ENCODE peak calls at places on chromosome 10, in seven cellular contexts. One of them, this sample, is unnamed.

GRCh38 chr10:17255512-17255911 is 27.5 kb downstream of the VIM start:
- DNase-seq in coronary artery: no peak
- DNase-seq in AG04450: no peak
- DNase-seq in heart left ventricle: no peak
- DNase-seq in IMR-90: no peak
- DNase-seq in tibial artery: no peak
- DNase-seq in mesendoderm: no peak
- DNase-seq in this sample: no peak

GRCh38 chr10:8156918-8157317 is 102.4 kb downstream of the GATA3 start:
- DNase-seq in IMR-90: no peak
- DNase-seq in heart left ventricle: no peak
- DNase-seq in AG04450: no peak
- DNase-seq in coronary artery: no peak
- DNase-seq in tibial artery: no peak
- DNase-seq in mesendoderm: no peak
- DNase-seq in this sample: no peak

GRCh38 chr10:76763360-76763759 is 874.2 kb downstream of the KCNMA1 start:
- DNase-seq in tibial artery: no peak
- DNase-seq in IMR-90: no peak
- DNase-seq in AG04450: no peak
- DNase-seq in mesendoderm: no peak
- DNase-seq in heart left ventricle: no peak
- DNase-seq in coronary artery: no peak
- DNase-seq in this sample: no peak

GRCh38 chr10:101453791-101454718 is 100.1 kb downstream of the BTRC start:
- DNase-seq in coronary artery: no peak
- DNase-seq in heart left ventricle: no peak
- DNase-seq in tibial artery: no peak
- DNase-seq in mesendoderm: no peak
- DNase-seq in AG04450: no peak
- DNase-seq in IMR-90: peak
- DNase-seq in this sample: no peak

GRCh38 chr10:114304566-114305421 is 65.7 kb downstream of the VWA2 start:
- DNase-seq in coronary artery: peak
- DNase-seq in AG04450: no peak
- DNase-seq in heart left ventricle: no peak
- DNase-seq in tibial artery: no peak
- DNase-seq in IMR-90: no peak
- DNase-seq in mesendoderm: peak
- DNase-seq in this sample: peak

GRCh38 chr10:76352300-76352699 is 920.9 kb downstream of the LRMDA start:
- DNase-seq in heart left ventricle: no peak
- DNase-seq in IMR-90: peak
- DNase-seq in tibial artery: no peak
- DNase-seq in AG04450: peak
- DNase-seq in mesendoderm: no peak
- DNase-seq in coronary artery: no peak
- DNase-seq in this sample: no peak

GRCh38 chr10:112746329-112746728 is 203.7 kb upstream of the TCF7L2 start:
- DNase-seq in coronary artery: no peak
- DNase-seq in mesendoderm: no peak
- DNase-seq in AG04450: no peak
- DNase-seq in heart left ventricle: no peak
- DNase-seq in IMR-90: no peak
- DNase-seq in tibial artery: no peak
- DNase-seq in this sample: no peak

GRCh38 chr10:125006921-125007391 is 65.0 kb downstream of the ZRANB1 start:
- DNase-seq in heart left ventricle: peak
- DNase-seq in AG04450: no peak
- DNase-seq in IMR-90: peak
- DNase-seq in mesendoderm: no peak
- DNase-seq in tibial artery: peak
- DNase-seq in coronary artery: peak
- DNase-seq in this sample: no peak

GRCh38 chr10:17835688-17836087 is 26.5 kb downstream of the MRC1 start:
- DNase-seq in mesendoderm: peak
- DNase-seq in IMR-90: peak
- DNase-seq in heart left ventricle: no peak
- DNase-seq in tibial artery: no peak
- DNase-seq in AG04450: peak
- DNase-seq in coronary artery: no peak
- DNase-seq in this sample: no peak

GRCh38 chr10:59104186-59104585 is 72.3 kb upstream of the PHYHIPL start:
- DNase-seq in tibial artery: no peak
- DNase-seq in AG04450: no peak
- DNase-seq in coronary artery: no peak
- DNase-seq in mesendoderm: peak
- DNase-seq in IMR-90: no peak
- DNase-seq in heart left ventricle: no peak
- DNase-seq in this sample: no peak

GRCh38 chr10:17129711-17130110 is at the start of gene CUBN:
- DNase-seq in tibial artery: no peak
- DNase-seq in coronary artery: no peak
- DNase-seq in mesendoderm: no peak
- DNase-seq in IMR-90: no peak
- DNase-seq in heart left ventricle: no peak
- DNase-seq in AG04450: no peak
- DNase-seq in this sample: no peak

GRCh38 chr10:103616705-103617361 is 123.3 kb downstream of the NEURL1 start:
- DNase-seq in coronary artery: peak
- DNase-seq in tibial artery: peak
- DNase-seq in AG04450: peak
- DNase-seq in heart left ventricle: peak
- DNase-seq in mesendoderm: no peak
- DNase-seq in IMR-90: peak
- DNase-seq in this sample: no peak

GRCh38 chr10:113309791-113310190 is 243.1 kb upstream of the HABP2 start:
- DNase-seq in AG04450: no peak
- DNase-seq in IMR-90: no peak
- DNase-seq in heart left ventricle: no peak
- DNase-seq in tibial artery: no peak
- DNase-seq in mesendoderm: no peak
- DNase-seq in coronary artery: no peak
- DNase-seq in this sample: no peak

GRCh38 chr10:63467833-63468232 is 2.1 kb upstream of the JMJD1C start:
- DNase-seq in mesendoderm: no peak
- DNase-seq in heart left ventricle: no peak
- DNase-seq in tibial artery: no peak
- DNase-seq in AG04450: no peak
- DNase-seq in coronary artery: no peak
- DNase-seq in IMR-90: peak
- DNase-seq in this sample: no peak

GRCh38 chr10:62972103-62972502 is 155.9 kb upstream of the EGR2 start:
- DNase-seq in heart left ventricle: no peak
- DNase-seq in mesendoderm: no peak
- DNase-seq in coronary artery: no peak
- DNase-seq in AG04450: no peak
- DNase-seq in IMR-90: peak
- DNase-seq in tibial artery: no peak
- DNase-seq in this sample: no peak

GRCh38 chr10:53597835-53598251 is 825.3 kb upstream of the MBL2 start:
- DNase-seq in tibial artery: no peak
- DNase-seq in IMR-90: no peak
- DNase-seq in coronary artery: no peak
- DNase-seq in heart left ventricle: no peak
- DNase-seq in AG04450: no peak
- DNase-seq in mesendoderm: peak
- DNase-seq in this sample: no peak

GRCh38 chr10:123153486-123154091 is 613 bp upstream of the BUB3 start:
- DNase-seq in mesendoderm: no peak
- DNase-seq in IMR-90: no peak
- DNase-seq in heart left ventricle: no peak
- DNase-seq in AG04450: no peak
- DNase-seq in coronary artery: no peak
- DNase-seq in tibial artery: no peak
- DNase-seq in this sample: no peak

GRCh38 chr10:110706690-110707098 is 62.6 kb downstream of the RBM20 start:
- DNase-seq in coronary artery: peak
- DNase-seq in tibial artery: no peak
- DNase-seq in heart left ventricle: no peak
- DNase-seq in IMR-90: peak
- DNase-seq in mesendoderm: peak
- DNase-seq in AG04450: peak
- DNase-seq in this sample: no peak
- H3K27ac ChIP-seq in coronary artery: peak
- H3K27ac ChIP-seq in tibial artery: no peak
- H3K27ac ChIP-seq in heart left ventricle: peak
- H3K27ac ChIP-seq in IMR-90: peak
- H3K27ac ChIP-seq in mesendoderm: no peak
- H3K27ac ChIP-seq in AG04450: peak
- H3K27ac ChIP-seq in this sample: no peak

DNA sequence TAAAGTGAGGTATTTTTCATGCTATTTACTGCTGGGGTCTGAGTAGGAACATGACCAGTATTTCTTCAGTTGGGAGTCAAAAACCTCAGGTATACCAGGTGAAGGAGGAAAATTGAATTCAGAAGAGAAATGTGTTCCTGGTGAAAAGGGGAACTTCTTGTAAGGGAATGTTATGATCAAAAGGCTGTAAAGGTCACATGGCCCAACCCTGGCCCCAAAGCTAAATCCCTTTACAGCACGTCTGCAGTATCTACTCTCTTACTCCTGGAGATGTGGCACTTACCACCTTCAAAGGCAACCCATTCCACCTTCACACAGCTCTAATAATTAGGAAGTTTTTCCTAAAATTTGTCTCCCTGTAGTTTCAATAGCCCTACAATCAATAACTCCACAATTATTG is 15.2 kb downstream of the PIK3AP1 start:
- DNase-seq in IMR-90: no peak
- DNase-seq in mesendoderm: no peak
- DNase-seq in tibial artery: no peak
- DNase-seq in coronary artery: no peak
- DNase-seq in AG04450: no peak
- DNase-seq in heart left ventricle: no peak
- DNase-seq in this sample: no peak
- H3K27ac ChIP-seq in IMR-90: no peak
- H3K27ac ChIP-seq in mesendoderm: no peak
- H3K27ac ChIP-seq in tibial artery: no peak
- H3K27ac ChIP-seq in coronary artery: no peak
- H3K27ac ChIP-seq in AG04450: no peak
- H3K27ac ChIP-seq in heart left ventricle: no peak
- H3K27ac ChIP-seq in this sample: no peak

DNA sequence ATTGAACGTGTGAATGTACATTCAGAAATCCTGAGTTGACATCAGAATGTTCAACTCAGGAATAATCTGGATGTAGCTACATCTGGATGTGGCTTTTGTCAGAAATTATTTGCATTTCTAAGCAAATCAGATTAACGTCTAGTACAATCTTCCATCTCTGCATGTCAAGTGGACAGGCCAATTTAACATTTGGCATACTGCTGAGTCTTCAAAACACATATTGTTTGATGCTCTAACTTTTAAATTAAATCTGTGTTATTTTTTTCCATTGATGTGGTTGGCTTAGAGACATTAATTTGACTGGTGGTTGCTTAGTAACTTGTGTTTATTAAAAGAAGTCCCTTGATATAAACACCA is 3.4 kb downstream of the STAMBPL1 start:
- DNase-seq in heart left ventricle: no peak
- DNase-seq in AG04450: no peak
- DNase-seq in IMR-90: no peak
- DNase-seq in coronary artery: no peak
- DNase-seq in tibial artery: no peak
- DNase-seq in mesendoderm: no peak
- DNase-seq in this sample: no peak
- H3K27ac ChIP-seq in heart left ventricle: no peak
- H3K27ac ChIP-seq in AG04450: no peak
- H3K27ac ChIP-seq in IMR-90: no peak
- H3K27ac ChIP-seq in coronary artery: peak
- H3K27ac ChIP-seq in tibial artery: no peak
- H3K27ac ChIP-seq in mesendoderm: no peak
- H3K27ac ChIP-seq in this sample: no peak

GRCh38 chr10:78932861-78933260 is 135.9 kb upstream of the ZMIZ1 start:
- DNase-seq in coronary artery: no peak
- DNase-seq in AG04450: no peak
- DNase-seq in IMR-90: no peak
- DNase-seq in tibial artery: no peak
- DNase-seq in heart left ventricle: no peak
- DNase-seq in mesendoderm: no peak
- DNase-seq in this sample: no peak

GRCh38 chr10:78933828-78934227 is 134.9 kb upstream of the ZMIZ1 start:
- DNase-seq in heart left ventricle: no peak
- DNase-seq in coronary artery: no peak
- DNase-seq in AG04450: no peak
- DNase-seq in tibial artery: no peak
- DNase-seq in IMR-90: no peak
- DNase-seq in mesendoderm: no peak
- DNase-seq in this sample: no peak

GRCh38 chr10:78934499-78934898 is 134.3 kb upstream of the ZMIZ1 start:
- DNase-seq in coronary artery: no peak
- DNase-seq in heart left ventricle: no peak
- DNase-seq in mesendoderm: no peak
- DNase-seq in AG04450: no peak
- DNase-seq in tibial artery: no peak
- DNase-seq in IMR-90: no peak
- DNase-seq in this sample: no peak

GRCh38 chr10:78932084-78932386 is 136.7 kb upstream of the ZMIZ1 start:
- DNase-seq in IMR-90: no peak
- DNase-seq in mesendoderm: no peak
- DNase-seq in AG04450: no peak
- DNase-seq in coronary artery: no peak
- DNase-seq in heart left ventricle: no peak
- DNase-seq in tibial artery: no peak
- DNase-seq in this sample: no peak

DNA sequence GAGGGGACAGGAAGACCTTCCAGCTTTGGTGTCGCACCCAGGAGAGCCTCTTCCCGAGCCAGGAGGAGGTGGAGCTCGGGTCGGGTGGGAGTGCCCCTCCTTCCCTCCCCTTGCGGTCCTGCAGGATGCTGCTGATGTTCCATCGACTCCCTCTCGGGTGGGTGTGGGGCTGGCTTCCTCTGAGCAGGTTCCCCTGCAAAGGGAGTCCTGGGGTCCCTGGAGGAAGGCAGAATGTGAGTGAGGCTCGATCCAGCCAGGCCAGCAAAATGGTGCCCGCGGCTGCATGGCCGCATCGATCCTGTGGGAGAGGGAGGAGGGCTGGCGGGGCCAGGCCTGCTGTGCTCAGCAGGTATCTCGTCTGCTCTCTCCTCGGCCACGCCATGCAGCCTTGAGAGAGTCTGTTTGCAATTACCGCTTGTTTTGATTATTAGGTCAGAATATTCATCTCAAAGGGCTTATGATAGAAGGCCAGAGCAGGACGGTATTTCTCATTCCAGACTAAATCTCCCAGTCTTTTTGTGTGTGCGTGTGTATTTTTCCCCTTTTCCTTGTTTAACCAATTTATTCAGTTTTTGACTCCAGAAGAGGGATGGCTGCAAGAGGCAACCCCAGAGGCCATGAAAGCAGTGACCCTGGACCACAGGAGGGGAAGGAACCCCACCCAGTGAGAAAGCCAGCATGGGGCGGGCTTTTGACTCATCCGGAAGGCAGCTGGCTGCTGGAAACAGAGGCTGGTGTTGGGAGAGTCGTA is 137.3 kb upstream of the ZMIZ1 start:
- DNase-seq in AG04450: peak
- DNase-seq in mesendoderm: peak
- DNase-seq in tibial artery: peak
- DNase-seq in coronary artery: no peak
- DNase-seq in IMR-90: peak
- DNase-seq in heart left ventricle: no peak
- DNase-seq in this sample: no peak
- H3K27ac ChIP-seq in AG04450: peak
- H3K27ac ChIP-seq in mesendoderm: no peak
- H3K27ac ChIP-seq in tibial artery: no peak
- H3K27ac ChIP-seq in coronary artery: peak
- H3K27ac ChIP-seq in IMR-90: peak
- H3K27ac ChIP-seq in heart left ventricle: peak
- H3K27ac ChIP-seq in this sample: no peak

This sample was measured in CD4-positive, alpha-beta T cell.